ENCODE peak calls at places on chromosomes 11 and 22, in five cellular contexts. M, P, G, H and Y are unnamed samples.
A peak's percentile ranks its signal among the peaks of the same experiment; 100 is the strongest.

GRCh38 chr11:109371444-109372176 is 50.4 kb upstream of the C11orf87 start:
- DNase-seq in M (no peak), P (no peak), G (no peak), H (no peak), Y (no peak)

GRCh38 chr11:116499396-116500001 is 273.3 kb downstream of the BUD13 start:
- DNase-seq in M (peak; percentile 71), P (peak; percentile 98), G (peak; percentile 87), H (peak; percentile 98), Y (peak; percentile 97)

GRCh38 chr11:15670520-15671070 is 555.9 kb downstream of the INSC start:
- DNase-seq in M (no peak), P (no peak), G (no peak), H (no peak), Y (no peak)

GRCh38 chr22:37752189-37753061 is 55.3 kb upstream of the GCAT start:
- DNase-seq in M (peak; percentile 86), P (no peak), G (no peak), H (no peak), Y (no peak)

GRCh38 chr11:16778876-16779275 is 40.4 kb downstream of the C11orf58 start:
- DNase-seq in M (no peak), P (no peak), G (no peak), H (no peak), Y (no peak)

GRCh38 chr11:117919326-117920275 is 9.6 kb downstream of the TMPRSS13 start:
- DNase-seq in M (no peak), P (no peak), G (no peak), H (no peak), Y (no peak)

GRCh38 chr11:1559103-1559951 is 12.7 kb downstream of the DUSP8 start:
- DNase-seq in M (peak; percentile 98), P (peak; percentile 75), G (no peak), H (no peak), Y (peak; percentile 22)

GRCh38 chr11:67700548-67701262 is 26.3 kb upstream of the ALDH3B2 start:
- DNase-seq in M (no peak), P (no peak), G (no peak), H (peak; percentile 60), Y (no peak)

GRCh38 chr22:44648821-44649566 is 53.0 kb upstream of the PRR5 start:
- DNase-seq in M (no peak), P (no peak), G (no peak), H (peak; percentile 75), Y (no peak)

GRCh38 chr11:27864046-27865025 is 164.1 kb upstream of the BDNF start:
- DNase-seq in M (peak; percentile 88), P (no peak), G (no peak), H (no peak), Y (no peak)

GRCh38 chr11:128608732-128609131 is 21.4 kb upstream of the ETS1 start:
- DNase-seq in M (no peak), P (no peak), G (no peak), H (no peak), Y (no peak)

GRCh38 chr11:47393163-47394049 is 15.0 kb upstream of the SLC39A13 start:
- DNase-seq in M (peak; percentile 17), P (no peak), G (no peak), H (no peak), Y (no peak)

GRCh38 chr11:95147364-95147905 is 57.8 kb downstream of the ENDOD1 start:
- DNase-seq in M (no peak), P (no peak), G (no peak), H (no peak), Y (no peak)

GRCh38 chr22:26713823-26714449 is 56.5 kb downstream of the MIAT start:
- DNase-seq in M (no peak), P (no peak), G (no peak), H (no peak), Y (no peak)

GRCh38 chr11:46728659-46729040 is 9.6 kb downstream of the F2 start:
- DNase-seq in M (no peak), P (no peak), G (no peak), H (no peak), Y (no peak)

GRCh38 chr11:112279901-112280267 is 19.2 kb upstream of the PLET1 start:
- DNase-seq in M (peak; percentile 68), P (peak; percentile 83), G (no peak), H (peak; percentile 70), Y (peak; percentile 84)

GRCh38 chr22:49574205-49574604 is 253.5 kb downstream of the BRD1 start:
- DNase-seq in M (no peak), P (no peak), G (no peak), H (no peak), Y (no peak)

GRCh38 chr22:32469799-32470212 is 4.8 kb upstream of the FBXO7 start:
- DNase-seq in M (no peak), P (no peak), G (no peak), H (no peak), Y (no peak)

GRCh38 chr11:126186031-126186698 is 25.3 kb downstream of the RPUSD4 start:
- DNase-seq in M (no peak), P (no peak), G (no peak), H (peak; percentile 41), Y (no peak)

GRCh38 chr11:2272241-2272945 is 2.0 kb upstream of the ASCL2 start:
- DNase-seq in M (no peak), P (no peak), G (no peak), H (peak; percentile 3), Y (no peak)

GRCh38 chr11:19027829-19028595 is 32.5 kb downstream of the MRGPRX2 start:
- DNase-seq in M (peak; percentile 33), P (no peak), G (no peak), H (no peak), Y (no peak)

GRCh38 chr11:126628790-126629621 is 273.5 kb downstream of the ST3GAL4 start:
- DNase-seq in M (no peak), P (no peak), G (no peak), H (peak; percentile 52), Y (peak; percentile 32)

GRCh38 chr11:130465259-130465658 is 16.8 kb downstream of the ADAMTS15 start:
- DNase-seq in M (no peak), P (no peak), G (no peak), H (no peak), Y (no peak)

GRCh38 chr11:78039919-78040671 is 17.0 kb upstream of the KCTD14 start:
- DNase-seq in M (peak; percentile 63), P (no peak), G (no peak), H (no peak), Y (no peak)

GRCh38 chr22:44865193-44866057 is 113.0 kb downstream of the ARHGAP8 start:
- DNase-seq in M (no peak), P (no peak), G (no peak), H (no peak), Y (no peak)

GRCh38 chr11:81218440-81218839 is 1515.2 kb downstream of the FAM181B start:
- DNase-seq in M (no peak), P (no peak), G (no peak), H (no peak), Y (no peak)

GRCh38 chr22:23912293-23912903 is 18.2 kb downstream of the MIF start:
- DNase-seq in M (no peak), P (no peak), G (no peak), H (no peak), Y (no peak)

GRCh38 chr11:17498475-17498874 is 21.8 kb upstream of the ABCC8 start:
- DNase-seq in M (no peak), P (peak; percentile 47), G (no peak), H (no peak), Y (peak; percentile 38)

GRCh38 chr11:115244314-115244713 is 259.9 kb downstream of the CADM1 start:
- DNase-seq in M (no peak), P (no peak), G (no peak), H (no peak), Y (no peak)

GRCh38 chr22:42794551-42795510 is 62.2 kb downstream of the ARFGAP3 start:
- DNase-seq in M (peak; percentile 10), P (peak; percentile 49), G (no peak), H (peak; percentile 36), Y (peak; percentile 46)

GRCh38 chr22:42799462-42800405 is 57.3 kb downstream of the ARFGAP3 start:
- DNase-seq in M (no peak), P (no peak), G (no peak), H (peak; percentile 76), Y (peak; percentile 41)

GRCh38 chr22:42796081-42796480 is 61.0 kb downstream of the ARFGAP3 start:
- DNase-seq in M (no peak), P (no peak), G (no peak), H (no peak), Y (no peak)

GRCh38 chr22:42799061-42799460 is 58.0 kb downstream of the ARFGAP3 start:
- DNase-seq in M (no peak), P (no peak), G (no peak), H (no peak), Y (no peak)

DNA sequence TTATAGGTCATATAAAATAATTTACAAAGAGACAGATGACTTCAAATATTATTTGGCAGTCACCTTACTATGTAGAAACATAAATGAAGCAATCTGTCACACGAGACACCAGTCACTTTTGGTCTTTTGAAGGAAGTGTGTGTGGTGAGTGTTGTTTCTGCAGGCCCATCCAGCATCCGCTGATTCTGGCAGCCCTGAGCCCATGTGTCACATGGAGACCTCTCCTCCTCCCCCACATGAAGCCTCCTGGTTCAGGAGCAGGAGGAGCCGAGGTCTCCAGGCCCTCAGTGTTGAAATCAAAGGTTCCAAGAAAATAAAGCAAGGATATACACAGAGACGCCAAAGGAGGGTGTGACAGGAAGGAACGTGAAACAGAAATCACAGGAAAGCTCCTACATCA is 60.1 kb downstream of the ARFGAP3 start:
- DNase-seq in M (peak; percentile 6), P (no peak), G (no peak), H (no peak), Y (no peak)
- TF ChIP-seq CTCF in M (no peak), P (no peak), G (no peak), H (no peak), Y (no peak)

GRCh38 chr22:39215430-39216142 is 29.2 kb downstream of the PDGFB start:
- DNase-seq in M (no peak), P (peak; percentile 58), G (no peak), H (peak; percentile 27), Y (no peak)

GRCh38 chr22:39215070-39215396 is 29.7 kb downstream of the PDGFB start:
- DNase-seq in M (no peak), P (no peak), G (no peak), H (no peak), Y (no peak)

GRCh38 chr22:39214383-39215069 is 30.3 kb downstream of the PDGFB start:
- DNase-seq in M (no peak), P (peak; percentile 57), G (peak; percentile 50), H (no peak), Y (no peak)

GRCh38 chr22:39214006-39214382 is 30.8 kb downstream of the PDGFB start:
- DNase-seq in M (no peak), P (no peak), G (no peak), H (no peak), Y (no peak)

GRCh38 chr22:39212721-39213376 is 31.9 kb downstream of the PDGFB start:
- DNase-seq in M (no peak), P (no peak), G (no peak), H (no peak), Y (no peak)
- TF ChIP-seq CTCF in M (no peak), P (no peak), G (peak; percentile 37), H (peak; percentile 21), Y (no peak)

DNA sequence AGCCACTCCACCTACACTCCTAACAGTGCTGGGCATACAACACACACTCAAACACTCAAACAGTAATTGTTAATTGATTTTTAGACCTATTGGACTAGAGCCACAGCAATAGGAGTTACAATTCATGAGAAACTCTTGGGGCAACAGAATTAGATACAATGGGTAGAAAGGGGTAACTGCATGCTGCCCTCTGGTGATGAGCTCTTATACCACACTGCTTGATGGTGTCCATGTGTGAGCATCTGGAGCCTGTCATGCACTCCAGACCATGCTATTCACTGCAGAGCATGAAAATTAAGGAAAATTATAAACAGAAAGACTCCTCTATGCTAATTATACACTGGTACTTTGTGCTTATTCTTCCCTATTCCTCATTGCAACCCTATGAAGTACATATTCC is 975.5 kb upstream of the CCDC90B start:
- DNase-seq in M (no peak), P (peak; percentile 38), G (peak; percentile 13), H (peak; percentile 48), Y (no peak)
- TF ChIP-seq CTCF in M (no peak), P (peak; percentile 28), G (peak; percentile 37), H (peak; percentile 74), Y (no peak)

GRCh38 chr22:47626428-47627390 is 864.3 kb downstream of the TBC1D22A start:
- DNase-seq in M (no peak), P (no peak), G (no peak), H (peak; percentile 41), Y (no peak)
- TF ChIP-seq CTCF in M (no peak), P (no peak), G (peak; percentile 36), H (peak; percentile 75), Y (no peak)